ENCODE peak calls at places on chromosome 9, in five cellular contexts. F is GM12878, C is HepG2, G is H1, T is K562. S is an unnamed sample.

GRCh38 chr9:128203842-128204551 is 818 bp downstream of the DNM1 start:
- DNase-seq in F (no peak), C (no peak), G (no peak), T (peak; percentile 87), S (peak; percentile 79)

GRCh38 chr9:112331676-112331955 is 1.8 kb downstream of the PTBP3 start:
- DNase-seq in F (no peak), C (no peak), G (no peak), T (no peak), S (no peak)

GRCh38 chr9:70049236-70049635 is 5.6 kb downstream of the MAMDC2 start:
- DNase-seq in F (no peak), C (no peak), G (no peak), T (no peak), S (no peak)

GRCh38 chr9:38134578-38134977 is 65.6 kb upstream of the SHB start:
- DNase-seq in F (no peak), C (no peak), G (no peak), T (no peak), S (no peak)

GRCh38 chr9:27765931-27766835 is 192.9 kb upstream of the C9orf72 start:
- DNase-seq in F (no peak), C (no peak), G (no peak), T (no peak), S (no peak)

GRCh38 chr9:4741365-4742031 is 496 bp upstream of the AK3 start:
- DNase-seq in F (no peak), C (peak; percentile 37), G (no peak), T (peak; percentile 41), S (no peak)

GRCh38 chr9:134376386-134377142 is 50.3 kb downstream of the RXRA start:
- DNase-seq in F (no peak), C (peak; percentile 23), G (no peak), T (no peak), S (no peak)

GRCh38 chr9:68705636-68706578 is 867 bp downstream of the PIP5K1B start:
- DNase-seq in F (no peak), C (peak; percentile 46), G (no peak), T (peak; percentile 56), S (no peak)

GRCh38 chr9:76203373-76203772 is 190.9 kb downstream of the RFK start:
- DNase-seq in F (no peak), C (no peak), G (no peak), T (no peak), S (no peak)

GRCh38 chr9:134601764-134602163 is 39.8 kb upstream of the COL5A1 start:
- DNase-seq in F (no peak), C (no peak), G (no peak), T (no peak), S (no peak)

GRCh38 chr9:75932026-75932425 is 41.6 kb downstream of the PCSK5 start:
- DNase-seq in F (no peak), C (no peak), G (no peak), T (no peak), S (no peak)

GRCh38 chr9:79264511-79265448 is 307.0 kb upstream of the TLE4 start:
- DNase-seq in F (no peak), C (no peak), G (no peak), T (no peak), S (no peak)

GRCh38 chr9:133558191-133559126 is 24.0 kb downstream of the ADAMTSL2 start:
- DNase-seq in F (peak; percentile 32), C (peak; percentile 68), G (no peak), T (peak; percentile 65), S (peak; percentile 44)

GRCh38 chr9:81690251-81690851 is 1.0 kb upstream of the TLE1 start:
- DNase-seq in F (no peak), C (no peak), G (no peak), T (no peak), S (peak; percentile 57)

GRCh38 chr9:97954550-97954989 is 16.6 kb upstream of the HEMGN start:
- DNase-seq in F (no peak), C (peak; percentile 52), G (peak; percentile 17), T (peak; percentile 92), S (peak; percentile 70)

GRCh38 chr9:15711531-15712295 is 158.9 kb downstream of the CCDC171 start:
- DNase-seq in F (no peak), C (no peak), G (no peak), T (no peak), S (no peak)

GRCh38 chr9:15936316-15936869 is 383.6 kb downstream of the CCDC171 start:
- DNase-seq in F (no peak), C (no peak), G (no peak), T (no peak), S (no peak)

GRCh38 chr9:35448511-35448910 is 41.4 kb upstream of the RUSC2 start:
- DNase-seq in F (no peak), C (peak; percentile 24), G (no peak), T (no peak), S (no peak)

GRCh38 chr9:93828331-93829097 is 126.6 kb downstream of the BARX1 start:
- DNase-seq in F (no peak), C (no peak), G (no peak), T (no peak), S (no peak)

GRCh38 chr9:117104972-117105495 is 309.8 kb downstream of the ASTN2 start:
- DNase-seq in F (no peak), C (no peak), G (no peak), T (no peak), S (no peak)

GRCh38 chr9:38079410-38080105 is 10.5 kb upstream of the SHB start:
- DNase-seq in F (no peak), C (no peak), G (no peak), T (no peak), S (no peak)

GRCh38 chr9:115200711-115201505 is 83.0 kb upstream of the TNC start:
- DNase-seq in F (no peak), C (no peak), G (no peak), T (no peak), S (no peak)

GRCh38 chr9:69234683-69235082 is 60.6 kb downstream of the TJP2 start:
- DNase-seq in F (no peak), C (no peak), G (no peak), T (no peak), S (no peak)

GRCh38 chr9:97525451-97525850 is 24.0 kb downstream of the TMOD1 start:
- DNase-seq in F (no peak), C (no peak), G (no peak), T (no peak), S (no peak)

GRCh38 chr9:104831681-104832080 is 67.8 kb downstream of the NIPSNAP3B start:
- DNase-seq in F (no peak), C (no peak), G (no peak), T (no peak), S (no peak)

GRCh38 chr9:131565369-131565768 is 20.0 kb downstream of the PRRT1B start:
- DNase-seq in F (no peak), C (no peak), G (no peak), T (no peak), S (no peak)

GRCh38 chr9:134836406-134836970 is 44.1 kb upstream of the FCN2 start:
- DNase-seq in F (no peak), C (no peak), G (no peak), T (no peak), S (no peak)

GRCh38 chr9:78923966-78924659 is 627.2 kb downstream of the PSAT1 start:
- DNase-seq in F (no peak), C (no peak), G (no peak), T (no peak), S (peak; percentile 56)

GRCh38 chr9:131046581-131047202 is 37.7 kb downstream of the LAMC3 start:
- DNase-seq in F (no peak), C (peak; percentile 53), G (peak; percentile 46), T (peak; percentile 99), S (peak; percentile 69)

GRCh38 chr9:111298831-111299603 is 31.0 kb downstream of the OR2K2 start:
- DNase-seq in F (peak; percentile 37), C (peak; percentile 22), G (no peak), T (peak; percentile 38), S (peak; percentile 16)
- TF ChIP-seq MAX in F (no peak), C (no peak), G (no peak), T (no peak), S (no peak)

DNA sequence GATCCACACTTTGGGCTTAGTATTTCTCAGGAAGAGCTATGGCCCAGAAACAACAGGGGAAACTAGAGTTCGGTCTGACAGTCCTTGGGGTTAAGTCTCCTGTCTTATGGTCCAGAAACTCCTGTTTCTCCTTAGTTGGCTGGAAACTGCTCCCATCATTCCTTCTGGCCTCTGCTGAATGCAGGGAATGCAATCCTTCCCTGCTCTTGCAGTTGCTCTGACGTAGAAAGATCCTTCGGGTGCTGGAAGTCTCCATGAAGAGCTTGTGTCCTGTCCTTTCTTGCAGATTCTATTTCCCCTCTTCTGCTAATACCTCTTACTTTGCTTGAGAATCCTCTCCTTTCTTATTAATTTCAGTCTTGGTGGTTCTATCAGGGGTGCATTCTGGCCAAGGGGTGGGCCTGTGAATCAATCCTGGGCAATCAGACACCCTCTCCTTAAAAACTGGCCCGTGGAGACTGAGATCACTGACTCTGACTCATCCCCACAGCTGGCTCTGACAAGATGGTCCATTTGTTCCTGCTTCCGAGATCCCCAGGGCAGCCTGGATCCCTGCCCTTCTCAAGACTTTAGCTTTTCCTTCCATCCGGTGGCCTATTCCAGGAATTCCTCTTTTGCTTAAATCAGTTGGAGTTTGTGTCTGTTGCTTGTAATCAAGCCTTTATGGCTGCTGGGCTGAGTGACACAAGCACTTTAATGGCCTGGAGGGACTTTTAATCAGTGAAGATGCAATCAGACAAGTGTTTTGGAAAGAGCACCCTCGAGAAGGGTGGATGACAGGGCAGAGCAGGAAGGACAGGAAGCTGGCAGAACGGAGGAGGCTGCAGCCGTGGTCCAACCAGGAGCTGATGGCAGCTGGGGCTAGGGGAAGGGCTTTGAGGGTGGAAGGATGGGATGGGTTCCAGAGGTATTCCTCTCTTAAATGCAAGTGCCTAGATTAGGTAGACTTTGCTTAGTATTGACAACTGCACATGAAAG is 23.7 kb downstream of the PTGS1 start:
- DNase-seq in F (no peak), C (no peak), G (no peak), T (no peak), S (no peak)
- TF ChIP-seq HDAC2 in F (no peak), C (no peak), G (no peak), T (no peak), S (no peak)

DNA sequence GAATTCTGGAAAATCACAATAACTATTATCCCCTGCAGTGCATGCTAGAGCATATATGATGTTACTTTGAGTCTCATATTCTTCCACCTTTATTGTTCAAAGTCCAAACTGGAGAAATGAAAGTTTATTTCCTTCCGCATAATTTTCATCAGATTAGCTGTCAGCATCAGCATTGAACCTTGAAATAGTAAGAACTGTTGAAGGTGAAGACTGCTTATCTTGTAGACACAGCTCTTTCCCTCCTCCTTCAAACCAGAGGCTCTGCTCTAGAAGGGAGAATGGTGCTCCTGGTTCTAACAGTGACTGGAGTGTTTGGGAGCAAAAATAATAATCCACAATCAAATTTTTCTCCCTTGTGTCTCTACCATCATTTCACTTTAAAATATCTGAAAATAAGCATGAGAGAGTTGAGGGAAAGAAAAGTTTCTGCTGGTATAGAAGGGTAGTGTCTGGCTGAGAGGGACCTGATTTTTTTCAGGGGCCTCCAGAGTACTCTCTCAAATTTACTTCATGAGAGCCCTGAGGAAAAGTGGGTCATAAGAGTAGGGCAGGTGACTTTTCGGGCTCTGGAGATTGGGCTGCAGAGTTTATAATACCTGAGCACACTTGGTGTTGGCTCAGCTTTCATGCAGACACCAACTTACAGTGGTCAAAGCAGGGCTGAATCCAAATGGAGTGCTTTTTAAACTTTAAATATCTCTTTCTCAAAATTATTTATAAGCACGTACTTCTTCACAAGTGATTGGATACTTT is 170.4 kb downstream of the ZDHHC21 start:
- DNase-seq in F (no peak), C (no peak), G (no peak), T (peak; percentile 73), S (no peak)
- TF ChIP-seq MAX in F (no peak), C (no peak), G (no peak), T (no peak), S (no peak)

GRCh38 chr9:17081814-17082213 is 53.0 kb upstream of the CNTLN start:
- DNase-seq in F (no peak), C (no peak), G (no peak), T (no peak), S (no peak)

GRCh38 chr9:17081351-17081750 is 53.5 kb upstream of the CNTLN start:
- DNase-seq in F (no peak), C (no peak), G (no peak), T (no peak), S (no peak)

GRCh38 chr9:17082343-17082742 is 52.5 kb upstream of the CNTLN start:
- DNase-seq in F (no peak), C (no peak), G (peak; percentile 27), T (no peak), S (peak; percentile 29)
- TF ChIP-seq HDAC2 in F (no peak), C (no peak), G (no peak), T (no peak), S (no peak)

S was measured in A549.